ENCODE peak calls at places on chromosomes 4 and X, in four cellular contexts. R, Y, L and S are unnamed samples. For H3K4me1, the result is how much of the 10 kb centered on the place peaks cover.

GRCh38 chr4:120658772-120659171 is 263.8 kb downstream of the PRDM5 start:
- DNase-seq in R (no peak), Y (no peak), L (no peak), S (no peak)

GRCh38 chr4:33316033-33316432 is 2595.9 kb downstream of the PCDH7 start:
- DNase-seq in R (no peak), Y (no peak), L (no peak), S (no peak)

GRCh38 chr4:165788686-165789463 is 84.2 kb upstream of the TLL1 start:
- DNase-seq in R (no peak), Y (no peak), L (no peak), S (no peak)

GRCh38 chr4:79673321-79673720 is 265.3 kb upstream of the GK2 start:
- DNase-seq in R (no peak), Y (no peak), L (no peak), S (no peak)

GRCh38 chr4:140249351-140249750 is 95.4 kb upstream of the MAML3 start:
- DNase-seq in R (no peak), Y (no peak), L (no peak), S (no peak)

GRCh38 chr4:14018191-14018853 is 390.8 kb upstream of the BOD1L1 start:
- DNase-seq in R (no peak), Y (no peak), L (no peak), S (no peak)

GRCh38 chr4:150297861-150298474 is 219.7 kb downstream of the DCLK2 start:
- DNase-seq in R (peak), Y (no peak), L (peak), S (no peak)

GRCh38 chrX:148961990-148962389 is 461.6 kb downstream of the AFF2 start:
- DNase-seq in R (no peak), Y (no peak), L (no peak), S (no peak)

GRCh38 chrX:118423558-118423957 is 72.1 kb upstream of the DOCK11 start:
- DNase-seq in R (no peak), Y (no peak), L (no peak), S (no peak)

GRCh38 chr4:96974295-96974694 is 1134.4 kb downstream of the PDHA2 start:
- DNase-seq in R (no peak), Y (no peak), L (no peak), S (no peak)

GRCh38 chr4:93810340-93810992 is 18.1 kb upstream of the ATOH1 start:
- DNase-seq in R (peak), Y (peak), L (no peak), S (no peak)

GRCh38 chr4:105257817-105258495 is 111.3 kb downstream of the TET2 start:
- DNase-seq in R (no peak), Y (no peak), L (no peak), S (no peak)

GRCh38 chr4:29560452-29560851 is 1159.7 kb upstream of the PCDH7 start:
- DNase-seq in R (no peak), Y (no peak), L (no peak), S (no peak)

GRCh38 chrX:17242470-17242869 is 132.5 kb upstream of the NHS start:
- DNase-seq in R (peak), Y (no peak), L (peak), S (peak)

GRCh38 chr4:3256230-3257124 is 7.5 kb downstream of the MSANTD1 start:
- DNase-seq in R (peak), Y (peak), L (no peak), S (peak)

GRCh38 chrX:72128881-72129280 is 2.8 kb downstream of the RTL5 start:
- DNase-seq in R (no peak), Y (no peak), L (no peak), S (no peak)

DNA sequence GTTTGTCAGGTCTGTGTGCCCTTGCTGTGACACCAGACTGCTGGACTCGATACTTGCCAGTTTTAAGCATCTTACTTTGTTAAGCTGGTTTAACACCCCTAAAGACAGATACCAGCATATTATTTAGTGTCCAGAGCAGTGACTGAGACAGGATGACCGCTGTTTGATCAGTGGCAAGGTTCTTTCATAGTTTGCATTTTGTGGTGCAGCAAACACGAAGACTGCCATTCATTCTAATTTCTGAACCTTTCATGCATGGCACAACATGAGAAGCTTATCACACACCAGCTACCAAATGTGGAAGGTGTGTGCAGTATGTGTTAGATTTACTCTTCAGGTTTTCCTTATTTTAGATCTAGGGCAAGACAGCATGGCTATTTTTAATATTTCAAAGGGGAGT is 28.2 kb downstream of the JADE1 start:
- DNase-seq in R (no peak), Y (no peak), L (no peak), S (no peak)
- TF ChIP-seq POLR2AphosphoS5 in R (no peak), Y (no peak), L (no peak), S (no peak)

GRCh38 chrX:53718073-53718472 is 31.6 kb upstream of the HUWE1 start:
- DNase-seq in R (no peak), Y (no peak), L (no peak), S (no peak)
- H3K4me1 ChIP-seq in R (under half), Y (under half), L (under half), S (under half)

GRCh38 chr4:118888666-118889312 is at the start of gene SYNPO2:
- DNase-seq in R (peak), Y (peak), L (peak), S (peak)
- TF ChIP-seq POLR2A in R (peak), Y (no peak), L (peak), S (peak)

GRCh38 chrX:56729152-56729557 is at the start of gene NBDY:
- DNase-seq in R (peak), Y (peak), L (no peak), S (peak)
- TF ChIP-seq POLR2AphosphoS5 in R (no peak), Y (peak), L (peak), S (peak)